ENCODE peak calls at places on chromosome 4, in four cellular contexts. J is lower leg skin, H is HFF-Myc, L is AG10803. A is an unnamed sample.

GRCh38 chr4:184949020-184949419 is 69.3 kb upstream of the HELT start:
- DNase-seq in L (no peak), H (no peak), J (peak), A (no peak)

GRCh38 chr4:185112104-185112503 is 31.0 kb upstream of the SLC25A4 start:
- DNase-seq in J (no peak), L (peak), H (peak), A (no peak)

GRCh38 chr4:100366213-100366612 is 151.6 kb downstream of the EMCN start:
- DNase-seq in J (no peak), L (no peak), H (no peak), A (no peak)

GRCh38 chr4:41207330-41207831 is 7.0 kb downstream of the APBB2 start:
- DNase-seq in H (no peak), L (peak), J (no peak), A (no peak)

GRCh38 chr4:147736458-147736857 is 4.6 kb downstream of the ARHGAP10 start:
- DNase-seq in H (no peak), L (peak), J (no peak), A (no peak)

GRCh38 chr4:53633608-53634007 is 42.3 kb upstream of the LNX1 start:
- DNase-seq in J (no peak), L (peak), H (no peak), A (no peak)

GRCh38 chr4:7842384-7843279 is 97.0 kb downstream of the AFAP1 start:
- DNase-seq in L (peak), H (peak), J (peak), A (no peak)

GRCh38 chr4:108703370-108703769 is 53.0 kb downstream of the OSTC start:
- DNase-seq in L (no peak), J (no peak), H (no peak), A (no peak)

GRCh38 chr4:1043658-1044468 is 32.4 kb downstream of the FGFRL1 start:
- DNase-seq in L (peak), H (peak), J (peak), A (peak)

GRCh38 chr4:131566026-131566425 is 1583.1 kb upstream of the PCDH10 start:
- DNase-seq in J (no peak), L (no peak), H (no peak), A (no peak)
- TF ChIP-seq CTCF in J (no peak), L (no peak), H (no peak), A (no peak)

DNA sequence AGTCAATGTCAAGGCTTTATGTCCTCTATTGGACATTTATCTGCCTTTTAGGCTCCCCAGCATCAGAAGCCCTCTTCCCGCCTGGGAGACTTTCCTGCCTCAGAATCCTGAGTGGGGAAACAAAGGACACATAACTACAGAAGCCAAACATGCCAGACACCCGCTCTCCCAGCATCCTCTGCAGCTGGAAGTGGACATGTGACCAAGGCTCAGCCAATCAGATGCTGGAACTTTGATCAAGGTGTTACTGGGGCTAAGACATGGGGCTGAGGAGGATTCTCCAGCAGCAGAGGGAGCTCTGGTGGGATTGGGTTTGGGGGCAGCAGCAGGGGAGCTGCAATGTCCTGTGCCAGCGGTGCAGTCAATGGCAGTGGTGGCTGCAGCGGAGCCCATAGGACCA is 19.5 kb downstream of the SLC2A9 start:
- DNase-seq in J (no peak), L (no peak), H (no peak), A (no peak)
- TF ChIP-seq CTCF in J (no peak), L (no peak), H (no peak), A (no peak)

GRCh38 chr4:37882665-37883296 is 8.1 kb upstream of the TBC1D1 start:
- DNase-seq in J (no peak), H (no peak), L (no peak), A (no peak)
- TF ChIP-seq CTCF in J (no peak), H (no peak), L (no peak), A (no peak)

GRCh38 chr4:26410385-26411293 is 79.6 kb downstream of the CCKAR start:
- DNase-seq in L (peak), J (no peak), H (peak), A (no peak)
- TF ChIP-seq CTCF in L (peak), J (no peak), H (peak), A (peak)

DNA sequence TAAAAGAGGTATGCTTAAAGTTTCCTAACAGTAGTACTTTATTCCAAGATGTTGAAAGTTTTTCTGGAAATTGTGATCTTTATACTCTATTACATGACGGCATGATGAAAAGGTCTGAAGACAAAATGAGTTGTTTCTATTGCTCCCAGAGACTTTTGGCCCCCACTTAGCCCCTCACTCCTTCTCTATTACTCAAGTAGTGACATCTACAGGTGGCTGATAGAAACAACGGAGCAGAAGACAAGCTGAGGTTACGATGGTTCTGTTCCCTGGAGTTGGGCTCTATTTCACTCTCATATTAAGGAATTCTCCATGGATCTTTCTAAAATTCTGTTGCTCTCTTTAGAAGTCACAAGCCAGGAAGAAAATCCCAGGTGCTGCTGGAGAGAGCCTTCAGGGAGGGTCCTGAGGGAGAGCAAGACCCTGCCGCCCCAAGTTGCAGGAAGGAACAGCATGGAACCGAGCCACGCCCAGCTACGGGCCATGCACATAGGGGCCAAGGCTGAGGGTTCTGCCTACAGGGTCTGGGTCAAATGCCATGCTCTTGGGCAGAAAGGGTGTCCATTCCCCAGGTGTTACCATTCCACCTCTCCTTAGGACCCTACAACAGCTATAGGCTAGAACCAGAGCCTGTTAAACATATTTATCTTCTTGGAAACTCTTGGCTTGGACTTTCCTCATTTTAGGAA is 22.7 kb downstream of the RPL9 start:
- DNase-seq in H (no peak), L (no peak), J (no peak), A (no peak)
- TF ChIP-seq CTCF in H (no peak), L (no peak), J (no peak), A (no peak)

DNA sequence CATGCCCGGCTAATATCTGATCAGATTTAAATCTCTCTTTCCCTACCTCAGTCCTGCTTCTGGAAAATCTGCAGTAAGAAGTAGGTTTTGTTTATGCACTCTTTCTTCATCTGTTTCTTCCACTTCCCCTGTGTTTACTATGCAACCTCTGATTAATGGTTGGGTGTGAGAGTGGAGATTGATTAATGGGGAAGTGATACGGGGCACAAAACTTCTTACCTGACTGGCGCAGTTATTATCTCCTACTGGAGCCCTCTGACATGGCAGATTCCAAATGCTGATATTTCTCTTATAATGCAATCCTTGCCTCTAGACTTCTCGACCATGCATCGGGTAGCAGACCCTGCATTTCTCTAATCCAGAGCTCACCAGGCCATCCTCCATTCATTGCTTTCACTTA is 60.2 kb upstream of the HPGD start:
- DNase-seq in J (no peak), L (no peak), H (no peak), A (no peak)
- TF ChIP-seq CTCF in J (no peak), L (no peak), H (no peak), A (no peak)

GRCh38 chr4:121096629-121097028 is 24.3 kb upstream of the NDNF start:
- DNase-seq in J (no peak), L (peak), H (no peak), A (no peak)
- TF ChIP-seq CTCF in J (no peak), L (peak), H (peak), A (peak)